ENCODE peak calls at places on chromosomes 4 and X, in five cellular contexts. S is GM10248; Q is fibroblast of villous mesenchyme; T is CD4-positive, alpha-beta memory T cell; U is NCI-H460. R is an unnamed sample.

GRCh38 chrX:68942141-68942540 is 113.3 kb downstream of the EFNB1 start:
- DNase-seq in T (no peak), U (no peak), Q (no peak), S (no peak), R (no peak)

GRCh38 chrX:41148553-41148952 is 63.3 kb downstream of the USP9X start:
- DNase-seq in U (peak; percentile 34), S (no peak), T (no peak), Q (peak; percentile 60), R (no peak)

GRCh38 chr4:169485791-169486742 is 126.3 kb downstream of the NEK1 start:
- DNase-seq in T (peak; percentile 10), Q (peak; percentile 71), U (peak; percentile 39), S (peak; percentile 48), R (peak; percentile 43)

GRCh38 chr4:76430519-76431388 is 4.3 kb upstream of the SHROOM3 start:
- DNase-seq in T (peak; percentile 18), U (peak; percentile 29), S (peak; percentile 42), Q (peak; percentile 61), R (no peak)

GRCh38 chr4:31089815-31090214 is 369.6 kb downstream of the PCDH7 start:
- DNase-seq in T (no peak), S (no peak), U (no peak), Q (peak; percentile 66), R (no peak)

GRCh38 chrX:1062351-1062750 is 150.1 kb downstream of the CRLF2 start:
- DNase-seq in T (no peak), Q (no peak), U (no peak), S (no peak), R (no peak)

GRCh38 chr4:141410839-141411238 is 190.1 kb downstream of the ZNF330 start:
- DNase-seq in S (no peak), Q (peak; percentile 42), U (no peak), T (no peak), R (no peak)

GRCh38 chr4:152734015-152734698 is 45.4 kb downstream of the TIGD4 start:
- DNase-seq in S (no peak), T (no peak), U (no peak), Q (no peak), R (no peak)

GRCh38 chr4:158189409-158189808 is 16.6 kb upstream of the GASK1B start:
- DNase-seq in U (no peak), Q (no peak), S (no peak), T (no peak), R (no peak)

GRCh38 chr4:3318561-3319021 is 25.8 kb downstream of the RGS12 start:
- DNase-seq in Q (no peak), U (no peak), T (no peak), S (no peak), R (no peak)

GRCh38 chr4:29805245-29805644 is 914.9 kb upstream of the PCDH7 start:
- DNase-seq in U (no peak), T (no peak), Q (no peak), S (no peak), R (peak; percentile 29)

GRCh38 chr4:24912252-24913098 is at the start of gene CCDC149:
- DNase-seq in S (peak; percentile 39), Q (peak; percentile 58), T (no peak), U (peak; percentile 14), R (peak; percentile 96)

GRCh38 chrX:119502727-119503483 is 34.7 kb downstream of the SLC25A5 start:
- DNase-seq in S (no peak), Q (no peak), T (peak; percentile 59), U (no peak), R (no peak)

GRCh38 chrX:86133761-86134160 is 14.5 kb upstream of the DACH2 start:
- DNase-seq in U (peak; percentile 16), S (no peak), T (no peak), Q (peak; percentile 18), R (no peak)

GRCh38 chrX:109943740-109944092 is 59.2 kb upstream of the TMEM164 start:
- DNase-seq in S (no peak), U (no peak), Q (no peak), T (no peak), R (no peak)

GRCh38 chrX:74325130-74326059 is 21.4 kb downstream of the ZCCHC13 start:
- DNase-seq in Q (no peak), T (no peak), S (no peak), U (no peak), R (no peak)

GRCh38 chr4:88814043-88814617 is 116.5 kb upstream of the NAP1L5 start:
- DNase-seq in T (no peak), S (no peak), Q (no peak), U (no peak), R (no peak)

GRCh38 chr4:143713556-143714289 is 13.2 kb upstream of the FREM3 start:
- DNase-seq in Q (no peak), S (no peak), U (no peak), T (no peak), R (no peak)

GRCh38 chrX:23919706-23920320 is 12.0 kb downstream of the CXorf58 start:
- DNase-seq in U (no peak), Q (peak; percentile 5), S (no peak), T (no peak), R (peak; percentile 26)

GRCh38 chr4:158938462-158939044 is 164.3 kb upstream of the RAPGEF2 start:
- DNase-seq in T (no peak), S (no peak), U (no peak), Q (peak; percentile 47), R (no peak)

GRCh38 chr4:81555489-81555888 is 83.8 kb upstream of the RASGEF1B start:
- DNase-seq in Q (no peak), U (no peak), S (no peak), T (no peak), R (no peak)

GRCh38 chr4:73653695-73654106 is 33.5 kb upstream of the RASSF6 start:
- DNase-seq in Q (peak; percentile 62), S (peak; percentile 43), T (peak; percentile 12), U (no peak), R (peak; percentile 11)

GRCh38 chr4:144627663-144628076 is 18.3 kb upstream of the HHIP start:
- DNase-seq in U (no peak), S (no peak), T (no peak), Q (peak; percentile 20), R (no peak)

GRCh38 chrX:54819201-54819600 is 11.7 kb downstream of the MAGED2 start:
- DNase-seq in Q (no peak), U (no peak), T (no peak), S (no peak), R (no peak)

GRCh38 chr4:151563194-151563593 is 154.2 kb downstream of the FHIP1A start:
- DNase-seq in Q (no peak), S (no peak), U (no peak), T (no peak), R (no peak)

GRCh38 chrX:155009994-155010472 is 12.5 kb downstream of the F8 start:
- DNase-seq in T (no peak), S (no peak), Q (no peak), U (no peak), R (no peak)

GRCh38 chr4:153076861-153077260 is 127.4 kb upstream of the TRIM2 start:
- DNase-seq in S (no peak), T (no peak), U (no peak), Q (no peak), R (no peak)

GRCh38 chrX:37787353-37787869 is 7.6 kb downstream of the CYBB start:
- DNase-seq in S (no peak), T (no peak), U (no peak), Q (no peak), R (no peak)

GRCh38 chr4:41613782-41614181 is 75.8 kb downstream of the LIMCH1 start:
- DNase-seq in S (no peak), T (no peak), Q (no peak), U (no peak), R (no peak)

R was measured in WERI-Rb-1.